ENCODE peak calls at places on chromosomes 12 and 14, in four cellular contexts. O is esophagus squamous epithelium, H is IMR-90, U is transverse colon. C is an unnamed sample.

GRCh38 chr14:23345987-23346692 is 6.5 kb downstream of the SLC22A17 start:
- DNase-seq in O (no peak), H (no peak), U (no peak), C (no peak)

GRCh38 chr12:53613821-53614220 is 12.4 kb downstream of the ATF7 start:
- DNase-seq in O (no peak), H (peak), U (no peak), C (no peak)

GRCh38 chr14:102295301-102295700 is 9.7 kb downstream of the MOK start:
- DNase-seq in O (no peak), H (peak), U (no peak), C (no peak)

GRCh38 chr14:31395572-31396205 is 24.7 kb downstream of the HEATR5A start:
- DNase-seq in O (no peak), H (no peak), U (no peak), C (no peak)

GRCh38 chr14:56759633-56760032 is 50.6 kb downstream of the OTX2 start:
- DNase-seq in O (no peak), H (no peak), U (no peak), C (no peak)

GRCh38 chr12:11941601-11942360 is 129.0 kb upstream of the BCL2L14 start:
- DNase-seq in O (no peak), H (peak), U (no peak), C (no peak)

GRCh38 chr12:50690923-50691322 is 73.0 kb upstream of the ATF1 start:
- DNase-seq in O (no peak), H (no peak), U (no peak), C (no peak)

GRCh38 chr12:72315858-72316257 is 43.7 kb downstream of the TRHDE start:
- DNase-seq in O (no peak), H (no peak), U (no peak), C (no peak)

GRCh38 chr12:130817804-130818203 is 21.2 kb downstream of the STX2 start:
- DNase-seq in O (no peak), H (no peak), U (no peak), C (no peak)

GRCh38 chr12:89252284-89252683 is 100.0 kb downstream of the DUSP6 start:
- DNase-seq in O (no peak), H (peak), U (no peak), C (no peak)

GRCh38 chr12:93960521-93960920 is 187.9 kb upstream of the PLXNC1 start:
- DNase-seq in O (no peak), H (peak), U (no peak), C (no peak)

GRCh38 chr12:15757553-15758255 is 31.5 kb downstream of the EPS8 start:
- DNase-seq in O (no peak), H (peak), U (no peak), C (no peak)

GRCh38 chr12:52527121-52527800 is 7.1 kb upstream of the KRT5 start:
- DNase-seq in O (no peak), H (no peak), U (no peak), C (no peak)

GRCh38 chr14:92489394-92490238 is 24.0 kb upstream of the RIN3 start:
- DNase-seq in O (no peak), H (no peak), U (no peak), C (no peak)

GRCh38 chr14:72743626-72744025 is 150.3 kb downstream of the DPF3 start:
- DNase-seq in O (no peak), H (no peak), U (no peak), C (peak)

GRCh38 chr14:20427231-20428009 is 8.5 kb downstream of the KLHL33 start:
- DNase-seq in O (no peak), H (peak), U (no peak), C (no peak)

GRCh38 chr14:21066882-21067502 is 3.1 kb upstream of the ARHGEF40 start:
- DNase-seq in O (no peak), H (no peak), U (no peak), C (no peak)

GRCh38 chr12:27751386-27752047 is 28.5 kb upstream of the KLHL42 start:
- DNase-seq in O (no peak), H (no peak), U (peak), C (peak)

GRCh38 chr14:77603654-77604270 is 12.7 kb downstream of the SPTLC2 start:
- DNase-seq in O (no peak), H (no peak), U (peak), C (no peak)

GRCh38 chr12:131097247-131098177 is 143.8 kb downstream of the ADGRD1 start:
- DNase-seq in O (no peak), H (no peak), U (no peak), C (peak)

GRCh38 chr12:50924439-50925341 is 27.7 kb upstream of the HIGD1C start:
- DNase-seq in O (peak), H (peak), U (peak), C (peak)

GRCh38 chr12:9699269-9699897 is 29.9 kb downstream of the CLEC2D start:
- DNase-seq in O (no peak), H (no peak), U (no peak), C (no peak)

GRCh38 chr14:95549656-95550585 is 15.1 kb downstream of the GLRX5 start:
- DNase-seq in O (no peak), H (no peak), U (peak), C (no peak)

GRCh38 chr12:104695453-104696148 is 238.9 kb downstream of the CHST11 start:
- DNase-seq in O (no peak), H (peak), U (peak), C (no peak)

GRCh38 chr12:120231316-120232011 is 30.6 kb upstream of the RPLP0 start:
- DNase-seq in O (no peak), H (peak), U (peak), C (peak)

GRCh38 chr14:52325126-52325525 is 11.0 kb downstream of the PTGER2 start:
- DNase-seq in O (no peak), H (peak), U (no peak), C (no peak)

GRCh38 chr12:54429014-54429471 is 10.0 kb upstream of the ITGA5 start:
- DNase-seq in O (no peak), H (no peak), U (no peak), C (no peak)

GRCh38 chr14:58282925-58283593 is 15.3 kb upstream of the ARID4A start:
- DNase-seq in O (no peak), H (no peak), U (no peak), C (no peak)

GRCh38 chr14:20343855-20344205 is 395 bp downstream of the PARP2 start:
- DNase-seq in O (no peak), H (peak), U (no peak), C (no peak)

GRCh38 chr14:99575043-99576023 is 28.7 kb downstream of the CCDC85C start:
- DNase-seq in O (no peak), H (peak), U (peak), C (peak)
- H3K4me3 ChIP-seq in O (no peak), H (no peak), U (no peak), C (no peak)

GRCh38 chr12:113080692-113081091 is 24.2 kb downstream of the DTX1 start:
- DNase-seq in O (no peak), H (no peak), U (no peak), C (no peak)
- TF ChIP-seq CTCF in O (no peak), H (no peak), U (no peak), C (no peak)

GRCh38 chr14:104724407-104724980 is 465 bp downstream of the ADSS1 start:
- DNase-seq in O (no peak), H (no peak), U (peak), C (no peak)
- H3K27ac ChIP-seq in O (peak), H (no peak), U (peak), C (peak)

GRCh38 chr14:50060871-50061663 is 55.3 kb downstream of the VCPKMT start:
- DNase-seq in O (no peak), H (peak), U (peak), C (peak)
- H3K4me3 ChIP-seq in O (no peak), H (no peak), U (no peak), C (no peak)

DNA sequence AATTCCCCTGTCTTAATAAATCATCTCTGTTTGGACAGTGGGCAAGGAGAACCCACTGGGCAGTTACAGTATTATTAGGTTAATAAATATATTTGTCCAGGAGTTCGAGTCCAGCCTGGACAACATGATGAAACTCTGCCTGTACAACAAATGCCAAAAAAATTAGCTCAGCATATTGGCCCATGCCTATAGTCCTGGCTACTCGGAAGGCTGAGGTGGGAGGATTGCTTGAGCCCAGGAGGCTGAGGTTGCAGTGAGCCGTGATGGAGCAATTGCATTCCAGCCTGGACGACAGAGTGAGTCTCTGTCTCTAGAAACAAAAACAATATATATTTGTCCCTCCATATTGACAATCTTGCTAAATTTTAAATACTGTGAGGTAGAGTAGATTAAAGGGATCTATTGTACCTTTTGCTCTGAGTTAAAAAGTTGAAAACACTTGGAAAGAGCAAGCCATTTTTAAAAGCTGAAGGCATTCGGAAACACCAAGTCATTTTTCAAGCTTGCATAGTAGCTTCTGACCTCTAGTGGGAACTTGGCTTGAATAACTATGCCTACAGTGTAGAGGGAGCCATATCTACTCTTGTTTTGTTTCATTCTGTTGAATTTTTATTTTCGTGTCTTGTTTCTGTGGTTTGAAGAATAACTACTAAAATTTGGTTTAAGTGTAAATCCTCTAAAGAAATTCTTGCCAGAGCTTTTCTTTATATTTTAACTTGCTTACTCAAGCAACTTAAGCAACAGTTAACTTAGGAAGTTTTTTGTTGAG is 14.6 kb upstream of the EEA1 start:
- DNase-seq in O (no peak), H (peak), U (no peak), C (no peak)
- TF ChIP-seq CTCF in O (no peak), H (no peak), U (no peak), C (no peak)

DNA sequence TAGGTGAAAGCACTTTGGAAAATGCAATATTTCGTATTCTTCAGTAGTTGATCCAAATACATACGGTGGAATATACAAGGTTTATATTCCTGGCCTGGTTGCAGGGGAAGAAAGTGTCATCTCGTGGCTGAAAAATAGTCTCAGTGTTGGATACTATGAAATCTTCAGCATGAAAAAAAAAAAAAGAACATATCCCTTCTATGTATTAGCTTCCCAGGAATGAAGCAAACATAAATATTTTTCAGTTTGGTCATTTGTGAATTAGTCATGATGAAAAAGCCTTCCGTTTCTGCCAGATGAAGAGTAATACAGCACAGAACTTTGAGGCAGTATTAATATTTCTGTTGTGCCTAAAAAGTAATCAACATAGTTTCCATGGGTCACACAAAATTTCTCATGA is 36.7 kb downstream of the FLRT2 start:
- DNase-seq in O (no peak), H (peak), U (no peak), C (no peak)
- H3K27ac ChIP-seq in O (peak), H (no peak), U (no peak), C (no peak)